ENCODE peak calls at places on chromosomes 12 and 14, in eight cellular contexts. One of them, this sample, is unnamed.

GRCh38 chr14:71932229-71932951 is at the start of gene RGS6:
- DNase-seq in stimulated activated CD4-positive, alpha-beta T cell treated with anti-CD3 and anti-CD28 coated beads, Interleukin-12 subunit alpha, Interleukin-12 subunit beta, amount 100 ng/mL, for 4 hours: peak; percentile 15
- DNase-seq in fibroblast of the conjunctiva: no peak
- DNase-seq in naive thymus-derived CD8-positive, alpha-beta T cell: no peak
- DNase-seq in left cardiac atrium: no peak
- DNase-seq in SK-MEL-5: peak; percentile 12
- DNase-seq in aorta: no peak
- DNase-seq in fibroblast of lung: no peak
- DNase-seq in this sample: peak; percentile 52

GRCh38 chr12:8078916-8079315 is 3.2 kb upstream of the NECAP1 start:
- DNase-seq in left cardiac atrium: no peak
- DNase-seq in SK-MEL-5: no peak
- DNase-seq in fibroblast of the conjunctiva: no peak
- DNase-seq in aorta: no peak
- DNase-seq in naive thymus-derived CD8-positive, alpha-beta T cell: no peak
- DNase-seq in stimulated activated CD4-positive, alpha-beta T cell treated with anti-CD3 and anti-CD28 coated beads, Interleukin-12 subunit alpha, Interleukin-12 subunit beta, amount 100 ng/mL, for 4 hours: no peak
- DNase-seq in fibroblast of lung: no peak
- DNase-seq in this sample: no peak

GRCh38 chr12:50192908-50193307 is 25.7 kb upstream of the CERS5 start:
- DNase-seq in left cardiac atrium: no peak
- DNase-seq in SK-MEL-5: no peak
- DNase-seq in stimulated activated CD4-positive, alpha-beta T cell treated with anti-CD3 and anti-CD28 coated beads, Interleukin-12 subunit alpha, Interleukin-12 subunit beta, amount 100 ng/mL, for 4 hours: no peak
- DNase-seq in fibroblast of lung: peak; percentile 69
- DNase-seq in fibroblast of the conjunctiva: no peak
- DNase-seq in aorta: no peak
- DNase-seq in naive thymus-derived CD8-positive, alpha-beta T cell: no peak
- DNase-seq in this sample: no peak

GRCh38 chr12:88715673-88716072 is 135.4 kb upstream of the KITLG start:
- DNase-seq in left cardiac atrium: no peak
- DNase-seq in naive thymus-derived CD8-positive, alpha-beta T cell: no peak
- DNase-seq in SK-MEL-5: no peak
- DNase-seq in aorta: no peak
- DNase-seq in stimulated activated CD4-positive, alpha-beta T cell treated with anti-CD3 and anti-CD28 coated beads, Interleukin-12 subunit alpha, Interleukin-12 subunit beta, amount 100 ng/mL, for 4 hours: no peak
- DNase-seq in fibroblast of lung: no peak
- DNase-seq in fibroblast of the conjunctiva: no peak
- DNase-seq in this sample: no peak

GRCh38 chr12:43957732-43958131 is 121.9 kb downstream of the TMEM117 start:
- DNase-seq in stimulated activated CD4-positive, alpha-beta T cell treated with anti-CD3 and anti-CD28 coated beads, Interleukin-12 subunit alpha, Interleukin-12 subunit beta, amount 100 ng/mL, for 4 hours: no peak
- DNase-seq in naive thymus-derived CD8-positive, alpha-beta T cell: no peak
- DNase-seq in aorta: no peak
- DNase-seq in SK-MEL-5: peak; percentile 82
- DNase-seq in fibroblast of the conjunctiva: peak; percentile 46
- DNase-seq in left cardiac atrium: no peak
- DNase-seq in fibroblast of lung: peak; percentile 65
- DNase-seq in this sample: peak; percentile 16

GRCh38 chr14:103535891-103536565 is 7.0 kb downstream of the TRMT61A start:
- DNase-seq in fibroblast of lung: no peak
- DNase-seq in left cardiac atrium: peak; percentile 19
- DNase-seq in naive thymus-derived CD8-positive, alpha-beta T cell: no peak
- DNase-seq in SK-MEL-5: no peak
- DNase-seq in stimulated activated CD4-positive, alpha-beta T cell treated with anti-CD3 and anti-CD28 coated beads, Interleukin-12 subunit alpha, Interleukin-12 subunit beta, amount 100 ng/mL, for 4 hours: no peak
- DNase-seq in fibroblast of the conjunctiva: no peak
- DNase-seq in aorta: peak; percentile 38
- DNase-seq in this sample: no peak

GRCh38 chr12:51548241-51548640 is 42.8 kb upstream of the SCN8A start:
- DNase-seq in aorta: no peak
- DNase-seq in left cardiac atrium: no peak
- DNase-seq in SK-MEL-5: no peak
- DNase-seq in fibroblast of the conjunctiva: no peak
- DNase-seq in stimulated activated CD4-positive, alpha-beta T cell treated with anti-CD3 and anti-CD28 coated beads, Interleukin-12 subunit alpha, Interleukin-12 subunit beta, amount 100 ng/mL, for 4 hours: no peak
- DNase-seq in fibroblast of lung: no peak
- DNase-seq in naive thymus-derived CD8-positive, alpha-beta T cell: no peak
- DNase-seq in this sample: no peak

GRCh38 chr12:53560386-53560785 is 53.1 kb upstream of the NPFF start:
- DNase-seq in aorta: no peak
- DNase-seq in fibroblast of the conjunctiva: peak; percentile 95
- DNase-seq in stimulated activated CD4-positive, alpha-beta T cell treated with anti-CD3 and anti-CD28 coated beads, Interleukin-12 subunit alpha, Interleukin-12 subunit beta, amount 100 ng/mL, for 4 hours: no peak
- DNase-seq in fibroblast of lung: peak; percentile 88
- DNase-seq in naive thymus-derived CD8-positive, alpha-beta T cell: no peak
- DNase-seq in SK-MEL-5: no peak
- DNase-seq in left cardiac atrium: no peak
- DNase-seq in this sample: no peak

GRCh38 chr12:105598032-105598431 is 267.5 kb downstream of the C12orf75 start:
- DNase-seq in fibroblast of the conjunctiva: no peak
- DNase-seq in naive thymus-derived CD8-positive, alpha-beta T cell: no peak
- DNase-seq in stimulated activated CD4-positive, alpha-beta T cell treated with anti-CD3 and anti-CD28 coated beads, Interleukin-12 subunit alpha, Interleukin-12 subunit beta, amount 100 ng/mL, for 4 hours: no peak
- DNase-seq in left cardiac atrium: no peak
- DNase-seq in aorta: no peak
- DNase-seq in fibroblast of lung: no peak
- DNase-seq in SK-MEL-5: no peak
- DNase-seq in this sample: no peak

GRCh38 chr12:112936927-112937326 is 1.3 kb upstream of the OAS3 start:
- DNase-seq in fibroblast of lung: no peak
- DNase-seq in aorta: no peak
- DNase-seq in fibroblast of the conjunctiva: no peak
- DNase-seq in left cardiac atrium: no peak
- DNase-seq in stimulated activated CD4-positive, alpha-beta T cell treated with anti-CD3 and anti-CD28 coated beads, Interleukin-12 subunit alpha, Interleukin-12 subunit beta, amount 100 ng/mL, for 4 hours: no peak
- DNase-seq in naive thymus-derived CD8-positive, alpha-beta T cell: no peak
- DNase-seq in SK-MEL-5: no peak
- DNase-seq in this sample: no peak

GRCh38 chr12:23891115-23891514 is 58.4 kb downstream of the SOX5 start:
- DNase-seq in fibroblast of the conjunctiva: no peak
- DNase-seq in naive thymus-derived CD8-positive, alpha-beta T cell: no peak
- DNase-seq in stimulated activated CD4-positive, alpha-beta T cell treated with anti-CD3 and anti-CD28 coated beads, Interleukin-12 subunit alpha, Interleukin-12 subunit beta, amount 100 ng/mL, for 4 hours: no peak
- DNase-seq in left cardiac atrium: no peak
- DNase-seq in aorta: no peak
- DNase-seq in SK-MEL-5: no peak
- DNase-seq in fibroblast of lung: no peak
- DNase-seq in this sample: no peak

GRCh38 chr14:104075530-104076151 is 9.9 kb upstream of the ASPG start:
- DNase-seq in SK-MEL-5: peak; percentile 47
- DNase-seq in naive thymus-derived CD8-positive, alpha-beta T cell: no peak
- DNase-seq in aorta: no peak
- DNase-seq in fibroblast of lung: peak; percentile 22
- DNase-seq in left cardiac atrium: no peak
- DNase-seq in stimulated activated CD4-positive, alpha-beta T cell treated with anti-CD3 and anti-CD28 coated beads, Interleukin-12 subunit alpha, Interleukin-12 subunit beta, amount 100 ng/mL, for 4 hours: no peak
- DNase-seq in fibroblast of the conjunctiva: no peak
- DNase-seq in this sample: no peak

GRCh38 chr14:68363401-68363800 is 429.5 kb downstream of the ZFP36L1 start:
- DNase-seq in SK-MEL-5: no peak
- DNase-seq in aorta: no peak
- DNase-seq in left cardiac atrium: no peak
- DNase-seq in fibroblast of the conjunctiva: no peak
- DNase-seq in stimulated activated CD4-positive, alpha-beta T cell treated with anti-CD3 and anti-CD28 coated beads, Interleukin-12 subunit alpha, Interleukin-12 subunit beta, amount 100 ng/mL, for 4 hours: no peak
- DNase-seq in fibroblast of lung: no peak
- DNase-seq in naive thymus-derived CD8-positive, alpha-beta T cell: no peak
- DNase-seq in this sample: no peak

GRCh38 chr14:101775756-101776292 is 14.3 kb downstream of the PPP2R5C start:
- DNase-seq in stimulated activated CD4-positive, alpha-beta T cell treated with anti-CD3 and anti-CD28 coated beads, Interleukin-12 subunit alpha, Interleukin-12 subunit beta, amount 100 ng/mL, for 4 hours: no peak
- DNase-seq in aorta: no peak
- DNase-seq in left cardiac atrium: no peak
- DNase-seq in SK-MEL-5: no peak
- DNase-seq in fibroblast of lung: no peak
- DNase-seq in fibroblast of the conjunctiva: no peak
- DNase-seq in naive thymus-derived CD8-positive, alpha-beta T cell: no peak
- DNase-seq in this sample: no peak

GRCh38 chr12:28191018-28191595 is 851 bp downstream of the CCDC91 start:
- DNase-seq in left cardiac atrium: peak; percentile 33
- DNase-seq in aorta: no peak
- DNase-seq in naive thymus-derived CD8-positive, alpha-beta T cell: no peak
- DNase-seq in stimulated activated CD4-positive, alpha-beta T cell treated with anti-CD3 and anti-CD28 coated beads, Interleukin-12 subunit alpha, Interleukin-12 subunit beta, amount 100 ng/mL, for 4 hours: peak; percentile 3
- DNase-seq in fibroblast of the conjunctiva: peak; percentile 77
- DNase-seq in SK-MEL-5: peak; percentile 38
- DNase-seq in fibroblast of lung: no peak
- DNase-seq in this sample: no peak

GRCh38 chr12:54304187-54304810 is 3.5 kb upstream of the NFE2 start:
- DNase-seq in SK-MEL-5: no peak
- DNase-seq in stimulated activated CD4-positive, alpha-beta T cell treated with anti-CD3 and anti-CD28 coated beads, Interleukin-12 subunit alpha, Interleukin-12 subunit beta, amount 100 ng/mL, for 4 hours: no peak
- DNase-seq in left cardiac atrium: peak; percentile 79
- DNase-seq in aorta: peak; percentile 79
- DNase-seq in naive thymus-derived CD8-positive, alpha-beta T cell: peak; percentile 66
- DNase-seq in fibroblast of the conjunctiva: no peak
- DNase-seq in fibroblast of lung: peak; percentile 56
- DNase-seq in this sample: no peak

GRCh38 chr14:104666981-104667380 is 22.4 kb upstream of the INF2 start:
- DNase-seq in fibroblast of lung: no peak
- DNase-seq in left cardiac atrium: no peak
- DNase-seq in naive thymus-derived CD8-positive, alpha-beta T cell: no peak
- DNase-seq in aorta: no peak
- DNase-seq in fibroblast of the conjunctiva: no peak
- DNase-seq in stimulated activated CD4-positive, alpha-beta T cell treated with anti-CD3 and anti-CD28 coated beads, Interleukin-12 subunit alpha, Interleukin-12 subunit beta, amount 100 ng/mL, for 4 hours: no peak
- DNase-seq in SK-MEL-5: no peak
- DNase-seq in this sample: no peak